ENCODE peak calls at places on chromosome 21, in ten cellular contexts. S is CD4-positive, alpha-beta memory T cell; G is fibroblast of mammary gland; M is neuronal stem cell; K is HFF-Myc; C is adipocyte; U is CD8-positive, alpha-beta memory T cell; V is AG04450; B is mammary epithelial cell; N is pancreas. W is an unnamed sample.

GRCh38 chr21:35896060-35896459 is 164.3 kb downstream of the SETD4 start:
- DNase-seq in S (no peak), G (no peak), M (no peak), K (no peak), C (no peak), U (no peak), V (no peak), B (no peak), N (no peak), W (no peak)

GRCh38 chr21:27298465-27298864 is 331.6 kb upstream of the ADAMTS5 start:
- DNase-seq in S (no peak), G (peak; percentile 23), M (no peak), K (no peak), C (no peak), U (no peak), V (no peak), B (no peak), N (no peak), W (no peak)

GRCh38 chr21:29217818-29218252 is 80.9 kb upstream of the BACH1 start:
- DNase-seq in S (no peak), G (peak; percentile 99), M (no peak), K (peak; percentile 93), C (peak; percentile 92), U (no peak), V (peak; percentile 87), B (peak; percentile 94), N (no peak), W (no peak)

GRCh38 chr21:28127390-28127789 is 865.3 kb downstream of the LTN1 start:
- DNase-seq in S (no peak), G (peak; percentile 26), M (no peak), K (no peak), C (no peak), U (no peak), V (no peak), B (no peak), N (no peak), W (no peak)

GRCh38 chr21:26965567-26966359 is 1.1 kb downstream of the ADAMTS5 start:
- DNase-seq in S (no peak), G (peak; percentile 46), M (peak; percentile 52), K (no peak), C (peak; percentile 50), U (no peak), V (no peak), B (peak; percentile 9), N (no peak), W (no peak)

GRCh38 chr21:24634749-24635148 is 972.5 kb downstream of the MRPL39 start:
- DNase-seq in S (no peak), G (no peak), M (no peak), K (no peak), C (no peak), U (no peak), V (no peak), B (no peak), N (no peak), W (no peak)

GRCh38 chr21:28737671-28738279 is 254.9 kb downstream of the LTN1 start:
- DNase-seq in S (no peak), G (no peak), M (no peak), K (no peak), C (peak; percentile 15), U (no peak), V (no peak), B (peak; percentile 30), N (no peak), W (no peak)

GRCh38 chr21:26490771-26491170 is 82.3 kb downstream of the CYYR1 start:
- DNase-seq in S (no peak), G (no peak), M (peak; percentile 40), K (no peak), C (peak; percentile 49), U (no peak), V (no peak), B (no peak), N (no peak), W (no peak)

GRCh38 chr21:36166705-36167104 is 10.1 kb downstream of the DOP1B start:
- DNase-seq in S (no peak), G (no peak), M (no peak), K (no peak), C (no peak), U (no peak), V (no peak), B (no peak), N (no peak), W (peak; percentile 59)

GRCh38 chr21:28436286-28436932 is 556.3 kb downstream of the LTN1 start:
- DNase-seq in S (no peak), G (peak; percentile 96), M (no peak), K (peak; percentile 87), C (no peak), U (no peak), V (no peak), B (peak; percentile 50), N (no peak), W (no peak)

DNA sequence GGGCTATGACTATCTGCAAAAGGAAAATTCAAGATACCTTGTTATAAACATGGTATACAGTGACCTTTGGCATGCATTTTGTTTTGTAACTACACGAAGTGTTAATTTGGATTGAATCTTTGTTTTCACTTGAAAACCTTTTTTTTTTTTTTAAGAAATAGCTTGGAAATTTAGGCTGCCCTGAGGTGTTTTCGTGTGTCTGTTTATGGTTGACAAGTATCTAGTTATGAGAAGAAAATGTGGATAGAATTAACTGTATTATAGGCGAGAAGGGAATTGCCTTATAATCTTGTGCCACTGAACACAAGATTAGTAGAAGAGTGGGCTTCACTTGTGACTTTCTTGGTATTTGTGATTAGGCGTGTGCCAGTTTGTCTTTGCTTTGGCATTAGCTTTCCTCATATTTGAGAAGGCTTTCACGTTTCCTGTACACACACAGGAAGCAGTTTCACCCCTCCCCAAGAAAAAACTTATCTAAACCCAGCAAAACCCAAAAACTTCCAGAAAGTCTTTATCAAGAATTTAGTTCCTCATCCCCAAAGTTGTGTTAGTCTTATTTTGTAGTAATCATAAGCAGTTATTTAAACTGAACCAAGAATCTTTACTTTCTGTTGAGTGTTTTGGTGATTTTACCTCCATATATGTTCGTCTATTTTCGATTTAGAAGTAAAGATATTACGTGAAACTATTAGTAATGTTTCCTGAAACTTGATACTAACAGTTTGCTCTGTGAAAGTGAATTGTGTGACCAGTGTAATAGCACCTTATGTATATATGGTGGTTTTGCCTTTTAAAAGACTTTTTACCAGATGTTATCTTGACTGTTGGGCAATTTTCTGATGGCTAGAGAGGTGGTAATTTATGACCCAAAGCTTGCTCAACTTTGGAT is 3.8 kb downstream of the DYRK1A start:
- DNase-seq in S (no peak), G (peak; percentile 69), M (no peak), K (peak; percentile 41), C (peak; percentile 66), U (no peak), V (no peak), B (peak; percentile 67), N (no peak), W (no peak)
- H3K4me3 ChIP-seq in S (peak overlapping the region; percentile 51), G (peak overlapping the region; percentile 12), M (no peak overlapping the region), K (peak overlapping the region; percentile 70), C (peak overlapping the region; percentile 89), U (peak overlapping the region; percentile 80), V (peak overlapping the region; percentile 84), B (no peak overlapping the region), N (no peak overlapping the region), W (no peak overlapping the region)

DNA sequence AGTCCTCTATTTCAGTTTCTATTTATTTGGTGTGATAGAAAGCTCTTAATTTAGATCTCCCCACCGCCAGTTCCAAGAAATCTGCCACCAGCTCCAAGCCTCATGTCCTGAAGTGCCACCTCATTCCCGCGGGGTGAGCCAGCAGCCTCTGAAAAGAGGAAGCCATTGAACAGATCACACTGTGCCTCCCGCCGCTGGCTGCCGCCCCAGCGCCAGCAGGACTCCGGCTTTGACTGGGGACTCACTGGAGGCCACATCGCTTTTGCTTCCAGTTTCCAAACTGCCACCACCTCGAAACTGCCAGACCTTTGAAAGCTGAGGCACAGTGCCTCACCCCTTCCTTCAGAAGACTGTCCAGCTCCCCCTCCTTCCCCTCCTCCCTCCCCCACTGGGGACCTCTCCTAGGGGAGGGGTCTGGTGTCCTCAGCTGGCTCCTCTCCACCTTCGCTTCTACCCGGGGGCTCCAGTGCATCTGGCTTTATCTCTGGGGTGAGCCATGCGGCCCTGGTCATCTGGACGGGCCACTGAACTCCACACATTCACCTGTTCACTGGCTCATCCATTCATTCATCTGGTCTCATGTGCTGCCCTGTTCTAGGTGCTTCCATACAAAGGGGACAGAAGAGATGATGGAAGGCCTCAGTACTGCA is 59.0 kb downstream of the VPS26C start:
- DNase-seq in S (no peak), G (no peak), M (no peak), K (no peak), C (no peak), U (no peak), V (no peak), B (no peak), N (peak; percentile 22), W (peak; percentile 51)
- H3K4me3 ChIP-seq in S (no peak overlapping the region), G (no peak overlapping the region), M (no peak overlapping the region), K (no peak overlapping the region), C (no peak overlapping the region), U (no peak overlapping the region), V (no peak overlapping the region), B (no peak overlapping the region), N (no peak overlapping the region), W (no peak overlapping the region)

GRCh38 chr21:33402011-33402979 is 918 bp upstream of the IFNGR2 start:
- DNase-seq in S (no peak), G (peak; percentile 82), M (peak; percentile 39), K (no peak), C (no peak), U (no peak), V (no peak), B (peak; percentile 82), N (peak; percentile 19), W (peak; percentile 46)
- H3K4me3 ChIP-seq in S (peak overlapping the region; percentile 14), G (peak overlapping the region; percentile 37), M (no peak overlapping the region), K (peak overlapping the region; percentile 69), C (peak overlapping the region; percentile 73), U (peak overlapping the region; percentile 28), V (peak overlapping the region; percentile 81), B (peak overlapping the region; percentile 63), N (peak overlapping the region; percentile 81), W (peak overlapping the region; percentile 77)

GRCh38 chr21:46097826-46098286 is at the start of gene COL6A2:
- DNase-seq in S (no peak), G (peak; percentile 72), M (peak; percentile 54), K (no peak), C (peak; percentile 89), U (peak; percentile 25), V (no peak), B (no peak), N (peak; percentile 22), W (peak; percentile 25)
- H3K4me3 ChIP-seq in S (no peak within 1 kb of the TSS), G (peak within 1 kb of the TSS; percentile 85), M (peak within 1 kb of the TSS; percentile 78), K (peak within 1 kb of the TSS; percentile 88), C (peak within 1 kb of the TSS; percentile 92), U (no peak within 1 kb of the TSS), V (peak within 1 kb of the TSS; percentile 79), B (no peak within 1 kb of the TSS), N (peak within 1 kb of the TSS; percentile 23), W (peak within 1 kb of the TSS; percentile 75)

DNA sequence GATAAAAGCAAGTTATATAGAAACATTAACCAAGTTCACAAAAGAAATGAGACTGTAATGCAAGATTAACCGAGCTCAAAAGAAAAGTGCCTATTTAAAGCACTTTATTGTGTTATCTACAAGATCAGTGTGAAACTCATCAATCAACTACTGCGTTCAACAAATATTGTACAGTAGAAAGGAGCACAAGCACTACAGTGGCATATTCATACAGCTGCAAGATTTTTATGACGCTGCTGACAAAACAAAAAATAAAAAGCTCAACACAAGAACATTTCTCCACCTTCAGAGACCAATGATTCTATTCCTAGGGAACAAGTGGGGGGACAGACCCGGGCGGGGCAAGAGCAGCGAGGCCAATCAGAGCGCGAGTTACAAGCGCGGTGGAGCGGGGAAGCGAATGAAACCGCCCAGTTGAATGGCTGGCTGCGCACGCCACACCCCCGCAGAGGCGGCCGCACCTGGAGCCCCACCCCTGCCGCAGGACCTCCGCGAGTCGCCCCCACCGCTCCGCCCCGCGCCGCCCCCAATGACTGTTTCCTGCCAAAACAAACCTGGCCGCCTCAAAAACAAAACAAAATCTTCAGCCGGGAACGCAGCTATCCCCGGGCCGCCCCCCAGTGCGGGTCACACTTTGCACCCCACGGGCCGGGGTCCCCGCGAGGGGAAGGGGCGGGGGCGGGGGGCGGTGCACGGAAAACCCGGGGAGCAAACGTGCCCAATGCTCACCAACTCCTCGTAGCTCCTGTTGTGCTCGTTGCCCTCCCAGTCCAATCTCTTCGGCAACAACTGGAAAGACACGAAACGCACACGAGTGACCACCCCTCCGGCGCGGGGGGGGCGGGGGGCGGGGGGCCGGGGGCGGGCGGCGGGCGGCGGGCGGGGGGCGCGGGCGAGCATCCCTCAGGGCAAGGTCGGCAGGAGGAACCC is 1.1 kb downstream of the BRWD1 start:
- DNase-seq in S (peak; percentile 94), G (peak; percentile 85), M (peak; percentile 85), K (peak; percentile 56), C (peak; percentile 93), U (peak; percentile 94), V (peak; percentile 79), B (peak; percentile 85), N (peak; percentile 88), W (peak; percentile 95)
- H3K4me3 ChIP-seq in S (peak overlapping the region; percentile 85), G (peak overlapping the region; percentile 66), M (peak overlapping the region; percentile 96), K (peak overlapping the region; percentile 63), C (peak overlapping the region; percentile 83), U (peak overlapping the region; percentile 53), V (peak overlapping the region; percentile 74), B (peak overlapping the region; percentile 86), N (peak overlapping the region; percentile 66), W (peak overlapping the region; percentile 77)

W was measured in prostate gland.